ENCODE peak calls at places on chromosomes 2 and 18, in five cellular contexts. D is HCT116, V is IMR-90, A is neuronal stem cell, P is fibroblast of lung. T is an unnamed sample.
A peak's percentile ranks its signal among the peaks of the same experiment; 100 is the strongest.

GRCh38 chr2:11389551-11390528 is 45.4 kb upstream of the ROCK2 start:
- DNase-seq in D (no peak), V (peak; percentile 97), A (no peak), P (peak; percentile 97), T (no peak)

GRCh38 chr2:134718095-134718955 is 475 bp downstream of the TMEM163 start:
- DNase-seq in D (no peak), V (no peak), A (peak; percentile 27), P (no peak), T (no peak)

GRCh38 chr2:134788417-134788816 is 50.0 kb upstream of the ACMSD start:
- DNase-seq in D (no peak), V (no peak), A (no peak), P (no peak), T (no peak)

GRCh38 chr2:40256649-40257048 is 195.2 kb downstream of the SLC8A1 start:
- DNase-seq in D (no peak), V (no peak), A (peak; percentile 15), P (no peak), T (no peak)

GRCh38 chr18:63161728-63162195 is 157.8 kb downstream of the BCL2 start:
- DNase-seq in D (no peak), V (peak; percentile 93), A (no peak), P (peak; percentile 94), T (peak; percentile 62)

GRCh38 chr2:168583710-168584521 is 127.8 kb downstream of the CERS6 start:
- DNase-seq in D (no peak), V (peak; percentile 67), A (no peak), P (peak; percentile 70), T (no peak)

GRCh38 chr2:107932483-107932882 is 53.8 kb upstream of the SLC5A7 start:
- DNase-seq in D (no peak), V (no peak), A (no peak), P (peak; percentile 42), T (peak; percentile 4)

GRCh38 chr18:13437034-13437433 is 218.5 kb downstream of the LDLRAD4 start:
- DNase-seq in D (no peak), V (no peak), A (no peak), P (no peak), T (no peak)

GRCh38 chr2:201250741-201251140 is 9.6 kb upstream of the CASP8 start:
- DNase-seq in D (no peak), V (no peak), A (no peak), P (no peak), T (no peak)

GRCh38 chr2:158776236-158776635 is 18.9 kb upstream of the DAPL1 start:
- DNase-seq in D (no peak), V (no peak), A (no peak), P (no peak), T (no peak)

GRCh38 chr2:158047156-158047611 is 54.5 kb upstream of the UPP2 start:
- DNase-seq in D (no peak), V (no peak), A (no peak), P (no peak), T (no peak)

GRCh38 chr2:219468410-219469185 is 30.1 kb upstream of the GMPPA start:
- DNase-seq in D (no peak), V (no peak), A (no peak), P (no peak), T (no peak)

GRCh38 chr2:144350151-144350802 is 169.6 kb downstream of the ZEB2 start:
- DNase-seq in D (no peak), V (peak; percentile 25), A (no peak), P (peak; percentile 18), T (no peak)

GRCh38 chr2:177165731-177166711 is 46.6 kb upstream of the HNRNPA3 start:
- DNase-seq in D (no peak), V (peak; percentile 40), A (no peak), P (peak; percentile 47), T (no peak)

GRCh38 chr18:67043276-67043675 is 439.4 kb upstream of the CDH19 start:
- DNase-seq in D (no peak), V (no peak), A (no peak), P (no peak), T (no peak)

GRCh38 chr2:150041721-150042450 is 445.6 kb downstream of the RND3 start:
- DNase-seq in D (no peak), V (peak; percentile 86), A (no peak), P (peak; percentile 71), T (no peak)

GRCh38 chr18:72155327-72155726 is 388.8 kb downstream of the CBLN2 start:
- DNase-seq in D (no peak), V (no peak), A (no peak), P (peak; percentile 2), T (no peak)

GRCh38 chr2:98454500-98455235 is 10.0 kb downstream of the INPP4A start:
- DNase-seq in D (no peak), V (peak; percentile 49), A (no peak), P (peak; percentile 26), T (no peak)

GRCh38 chr2:107358921-107359320 is 467.8 kb upstream of the RGPD4 start:
- DNase-seq in D (no peak), V (no peak), A (no peak), P (no peak), T (no peak)

GRCh38 chr2:138013651-138014050 is 49.4 kb downstream of the HNMT start:
- DNase-seq in D (no peak), V (no peak), A (no peak), P (no peak), T (no peak)

GRCh38 chr2:111534816-111535803 is 348.9 kb downstream of the ANAPC1 start:
- DNase-seq in D (no peak), V (peak; percentile 56), A (no peak), P (peak; percentile 63), T (no peak)

GRCh38 chr18:31649894-31650719 is 34.3 kb downstream of the B4GALT6 start:
- DNase-seq in D (no peak), V (no peak), A (no peak), P (peak; percentile 14), T (no peak)

GRCh38 chr2:100189395-100189794 is 47.0 kb upstream of the AFF3 start:
- DNase-seq in D (no peak), V (no peak), A (no peak), P (no peak), T (no peak)

GRCh38 chr2:121974919-121975654 is 219.6 kb downstream of the TSN start:
- DNase-seq in D (peak; percentile 73), V (peak; percentile 71), A (peak; percentile 79), P (peak; percentile 78), T (peak; percentile 1)

GRCh38 chr2:105521616-105522015 is 122.8 kb upstream of the FHL2 start:
- DNase-seq in D (no peak), V (no peak), A (no peak), P (no peak), T (peak; percentile 32)

GRCh38 chr18:55384551-55385275 is 203.3 kb downstream of the TCF4 start:
- DNase-seq in D (no peak), V (peak; percentile 48), A (no peak), P (peak; percentile 62), T (peak; percentile 9)

GRCh38 chr2:11778923-11779757 is 32.7 kb downstream of the LPIN1 start:
- DNase-seq in D (peak; percentile 34), V (peak; percentile 48), A (peak; percentile 65), P (peak; percentile 68), T (no peak)

GRCh38 chr18:45728341-45729010 is 4.5 kb downstream of the SLC14A1 start:
- DNase-seq in D (no peak), V (peak; percentile 56), A (no peak), P (no peak), T (no peak)

GRCh38 chr2:217816396-217816869 is 186.4 kb downstream of the TNS1 start:
- DNase-seq in D (no peak), V (peak; percentile 46), A (no peak), P (peak; percentile 42), T (no peak)

GRCh38 chr18:44773640-44774155 is 93.0 kb downstream of the SETBP1 start:
- DNase-seq in D (no peak), V (no peak), A (no peak), P (no peak), T (no peak)

GRCh38 chr2:10951558-10952414 is 40.1 kb downstream of the KCNF1 start:
- DNase-seq in D (no peak), V (peak; percentile 23), A (no peak), P (no peak), T (no peak)

GRCh38 chr2:239311132-239312040 is 89.4 kb downstream of the HDAC4 start:
- DNase-seq in D (no peak), V (no peak), A (no peak), P (peak; percentile 55), T (no peak)
- H2AFZ ChIP-seq in D (no peak overlapping the region), V (peak overlapping the region; percentile 19), A (no peak overlapping the region), P (no peak overlapping the region), T (no peak overlapping the region)

GRCh38 chr2:367246-367645 is 79.4 kb upstream of the ALKAL2 start:
- DNase-seq in D (no peak), V (no peak), A (no peak), P (no peak), T (no peak)
- H3K27me3 ChIP-seq in D (peaks cover 29% of the 10 kb centered on the region), V (no peaks in the 10 kb centered on the region), A (no peaks in the 10 kb centered on the region), P (no peaks in the 10 kb centered on the region), T (no peaks in the 10 kb centered on the region)

DNA sequence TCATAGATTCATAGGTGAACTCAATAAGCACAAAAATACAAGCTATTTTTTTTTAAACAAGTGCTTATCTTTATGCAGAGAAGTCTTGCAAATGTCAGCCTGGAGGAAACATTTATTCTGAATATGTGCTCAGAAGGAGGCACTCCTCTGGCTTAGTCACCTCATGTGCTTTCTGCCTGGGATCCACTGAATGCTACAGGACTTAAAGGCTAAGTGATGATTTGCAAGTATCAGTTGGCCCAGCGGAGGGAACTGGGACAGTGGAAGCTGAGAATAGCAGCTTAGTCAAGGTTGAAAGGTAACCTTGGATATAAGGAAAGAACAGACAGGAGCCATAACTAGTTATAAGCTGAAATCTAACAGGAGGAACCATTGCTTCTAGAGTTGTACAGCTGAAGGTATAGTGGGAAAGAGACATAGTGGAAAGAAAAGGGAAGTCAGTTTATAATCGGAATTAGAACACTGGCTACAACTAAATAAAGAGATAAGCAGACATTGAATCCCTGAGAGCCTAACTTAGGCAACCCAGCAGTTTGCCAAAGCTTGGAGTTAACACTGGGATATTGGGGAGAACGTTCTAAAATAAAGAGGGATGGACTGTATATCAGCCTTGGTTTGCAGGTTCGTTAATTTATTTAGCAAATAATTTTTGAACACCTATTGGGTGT is 488.7 kb downstream of the SUCLG1 start:
- DNase-seq in D (no peak), V (no peak), A (no peak), P (no peak), T (no peak)
- H2AFZ ChIP-seq in D (no peak overlapping the region), V (no peak overlapping the region), A (no peak overlapping the region), P (no peak overlapping the region), T (no peak overlapping the region)

GRCh38 chr2:222673273-222673672 is 1.8 kb downstream of the MOGAT1 start:
- DNase-seq in D (no peak), V (no peak), A (no peak), P (no peak), T (no peak)

GRCh38 chr2:222672068-222672401 is 577 bp downstream of the MOGAT1 start:
- DNase-seq in D (no peak), V (no peak), A (no peak), P (no peak), T (no peak)

GRCh38 chr2:222673883-222674282 is 2.4 kb downstream of the MOGAT1 start:
- DNase-seq in D (no peak), V (no peak), A (no peak), P (no peak), T (no peak)

GRCh38 chr2:222683805-222684204 is 12.3 kb downstream of the MOGAT1 start:
- DNase-seq in D (no peak), V (no peak), A (no peak), P (no peak), T (no peak)

DNA sequence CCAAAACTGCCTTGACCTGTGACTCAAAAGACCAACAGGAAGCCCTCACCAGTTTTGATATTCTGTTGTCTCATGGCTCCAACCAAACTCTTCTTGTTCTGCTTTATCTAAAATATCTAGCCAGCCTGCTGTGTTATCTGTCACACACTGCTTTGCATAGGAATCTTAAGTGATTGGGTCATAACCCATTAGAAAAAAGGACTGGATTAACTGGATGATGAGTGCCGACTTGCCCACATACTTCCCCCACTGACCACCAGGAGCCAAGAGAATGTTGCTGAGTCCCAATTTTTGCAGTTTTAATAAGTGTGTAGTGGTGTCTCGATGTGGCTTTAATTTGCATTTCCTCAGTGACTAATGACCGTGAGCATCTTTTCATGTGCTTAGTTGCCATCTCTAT is 6.5 kb downstream of the MOGAT1 start:
- DNase-seq in D (no peak), V (no peak), A (no peak), P (no peak), T (no peak)
- H3K27me3 ChIP-seq in D (no peaks in the 10 kb centered on the region), V (peaks cover 21% of the 10 kb centered on the region), A (no peaks in the 10 kb centered on the region), P (peaks cover 6% of the 10 kb centered on the region), T (peaks cover 6% of the 10 kb centered on the region)

T was measured in keratinocyte.